ENCODE peak calls at places on chromosomes 3 and 15, in six cellular contexts. H, Y, P, B, Q and M are unnamed samples. For H3K4me1, the result is how much of the 10 kb centered on the place peaks cover.

GRCh38 chr3:124997303-124998246 is 58.2 kb downstream of the HEG1 start:
- DNase-seq in P (no peak), Y (no peak), B (no peak), H (no peak), Q (no peak), M (no peak)

GRCh38 chr3:170414202-170414663 is 4.4 kb upstream of the CLDN11 start:
- DNase-seq in P (no peak), H (no peak), B (no peak), Y (no peak), Q (peak), M (no peak)

GRCh38 chr3:45597166-45597565 is 2.6 kb downstream of the LIMD1 start:
- DNase-seq in B (peak), Q (no peak), Y (no peak), H (no peak), P (no peak), M (no peak)

GRCh38 chr3:43214616-43215015 is 71.7 kb upstream of the SNRK start:
- DNase-seq in P (no peak), B (no peak), Y (no peak), Q (peak), H (no peak), M (no peak)

GRCh38 chr3:174859109-174859735 is at the start of gene NAALADL2:
- DNase-seq in P (no peak), H (no peak), B (no peak), Y (no peak), Q (no peak), M (no peak)

GRCh38 chr15:81271761-81272644 is 51.9 kb downstream of the STARD5 start:
- DNase-seq in H (no peak), B (no peak), P (no peak), Y (no peak), Q (no peak), M (no peak)

GRCh38 chr15:82062479-82062878 is 16.7 kb upstream of the MEX3B start:
- DNase-seq in B (no peak), P (no peak), Q (no peak), Y (no peak), H (no peak), M (no peak)

GRCh38 chr3:49779378-49780079 is 6.8 kb downstream of the IP6K1 start:
- DNase-seq in H (no peak), P (no peak), B (no peak), Q (peak), Y (peak), M (no peak)

GRCh38 chr3:140420621-140421357 is 257.1 kb upstream of the TRIM42 start:
- DNase-seq in Y (no peak), B (no peak), H (no peak), P (no peak), Q (no peak), M (no peak)

GRCh38 chr3:179421500-179421899 is 29.8 kb downstream of the GNB4 start:
- DNase-seq in Q (no peak), P (no peak), Y (no peak), H (no peak), B (no peak), M (no peak)

GRCh38 chr3:42526616-42527367 is 24.3 kb downstream of the VIPR1 start:
- DNase-seq in P (no peak), B (no peak), Y (no peak), Q (no peak), H (no peak), M (no peak)

GRCh38 chr3:65368866-65369265 is 669.9 kb downstream of the MAGI1 start:
- DNase-seq in B (no peak), H (no peak), Q (no peak), P (no peak), Y (no peak), M (no peak)

GRCh38 chr3:170712798-170713197 is 126.9 kb upstream of the SLC7A14 start:
- DNase-seq in Y (no peak), P (no peak), Q (no peak), H (no peak), B (no peak), M (no peak)

GRCh38 chr15:39313467-39313866 is 267.4 kb upstream of the THBS1 start:
- DNase-seq in P (no peak), B (no peak), H (no peak), Y (no peak), Q (no peak), M (no peak)

GRCh38 chr3:40741729-40742128 is 217.0 kb downstream of the ZNF621 start:
- DNase-seq in P (no peak), B (no peak), Y (no peak), H (no peak), Q (no peak), M (no peak)

GRCh38 chr15:58458076-58458475 is 26.3 kb downstream of the LIPC start:
- DNase-seq in Q (no peak), B (peak), P (no peak), H (no peak), Y (no peak), M (no peak)

GRCh38 chr3:127038923-127039581 is 56.1 kb downstream of the PLXNA1 start:
- DNase-seq in B (no peak), Q (no peak), Y (peak), P (peak), H (no peak), M (peak)

GRCh38 chr15:27685638-27686037 is 413.5 kb downstream of the OCA2 start:
- DNase-seq in B (no peak), P (no peak), Q (no peak), H (no peak), Y (no peak), M (no peak)

GRCh38 chr3:171876651-171877272 is 33.6 kb downstream of the TMEM212 start:
- DNase-seq in B (no peak), Y (no peak), Q (no peak), P (no peak), H (no peak), M (no peak)

GRCh38 chr3:126113733-126114132 is 29.8 kb upstream of the SLC41A3 start:
- DNase-seq in Q (peak), B (no peak), H (no peak), P (no peak), Y (no peak), M (no peak)

GRCh38 chr3:72161870-72162617 is 377.1 kb upstream of the PROK2 start:
- DNase-seq in Y (no peak), P (no peak), H (no peak), B (peak), Q (no peak), M (no peak)

GRCh38 chr15:25683415-25683814 is 179.7 kb downstream of the ATP10A start:
- DNase-seq in Y (no peak), B (no peak), H (no peak), Q (peak), P (no peak), M (peak)

GRCh38 chr3:88003115-88003755 is 55.6 kb downstream of the CGGBP1 start:
- DNase-seq in P (no peak), Y (no peak), H (no peak), Q (no peak), B (no peak), M (no peak)

GRCh38 chr15:68220489-68220888 is 9.0 kb downstream of the CLN6 start:
- DNase-seq in Y (no peak), B (no peak), P (no peak), H (no peak), Q (no peak), M (no peak)

GRCh38 chr15:43441316-43441715 is 51.6 kb downstream of the TP53BP1 start:
- DNase-seq in B (no peak), P (no peak), Q (no peak), H (no peak), Y (no peak), M (no peak)

GRCh38 chr15:63978511-63979226 is 67.6 kb downstream of the DAPK2 start:
- DNase-seq in B (no peak), Q (peak), Y (no peak), H (peak), P (no peak), M (peak)
- H3K4me1 ChIP-seq in B (under half), Q (under half), Y (under half), H (under half), P (under half), M (under half)

GRCh38 chr3:129529436-129530210 is 1.2 kb downstream of the RHO start:
- DNase-seq in B (no peak), H (no peak), Y (no peak), P (peak), Q (no peak), M (no peak)
- H3K4me1 ChIP-seq in B (under half), H (under half), Y (under half), P (under half), Q (under half), M (under half)

GRCh38 chr3:192747145-192747544 is 19.8 kb upstream of the FGF12 start:
- DNase-seq in B (no peak), P (no peak), H (no peak), Q (no peak), Y (no peak), M (no peak)
- H3K4me1 ChIP-seq in B (under half), P (under half), H (under half), Q (under half), Y (under half), M (under half)

DNA sequence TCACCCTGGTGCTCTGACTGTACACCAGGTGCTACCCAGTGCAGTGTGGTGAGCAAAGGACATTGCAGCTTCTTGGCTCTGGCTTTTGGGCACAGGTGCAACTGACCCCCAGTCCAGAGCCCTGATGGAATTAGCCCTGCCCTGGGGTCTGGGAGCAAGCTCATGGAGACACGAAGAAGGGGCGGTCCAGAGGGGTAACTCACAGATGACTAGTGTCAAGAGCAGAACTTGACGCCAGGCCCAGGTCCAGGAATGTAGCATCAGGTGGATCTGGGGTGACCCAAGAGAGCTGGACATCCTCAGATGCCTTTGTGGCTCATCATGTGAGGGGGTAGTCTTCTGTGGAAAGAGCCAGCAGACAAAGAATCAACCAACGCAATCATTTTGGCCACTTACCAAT is 88.9 kb downstream of the ASB7 start:
- DNase-seq in P (no peak), B (no peak), Q (no peak), Y (peak), H (no peak), M (no peak)
- H3K4me1 ChIP-seq in P (under half), B (under half), Q (under half), Y (under half), H (under half), M (under half)

DNA sequence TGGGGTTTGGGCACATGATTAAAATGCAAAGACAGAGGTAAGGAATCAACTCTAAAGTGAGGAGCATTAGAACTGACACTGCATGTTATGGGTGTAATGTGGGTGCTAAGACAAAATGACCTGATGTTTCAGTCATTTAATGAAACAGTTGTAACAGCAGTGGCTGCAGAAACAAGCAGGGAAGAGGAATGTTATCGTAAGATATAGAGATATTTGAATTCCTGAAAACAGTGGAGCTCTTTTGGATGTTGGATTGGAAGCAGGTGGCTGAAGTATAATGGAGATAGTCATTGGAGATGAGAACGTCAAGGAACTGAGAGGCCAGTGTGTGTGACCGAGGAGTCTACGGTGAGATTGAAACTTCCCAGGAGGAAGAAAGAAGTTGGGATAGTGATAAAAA is 1065.2 kb downstream of the ZPLD1 start:
- DNase-seq in P (no peak), Q (no peak), Y (no peak), H (no peak), B (no peak), M (no peak)
- H3K4me1 ChIP-seq in P (under half), Q (under half), Y (under half), H (under half), B (under half), M (under half)

GRCh38 chr3:130743354-130743753 is 3.3 kb downstream of the PIK3R4 start:
- DNase-seq in B (no peak), Y (no peak), Q (no peak), H (no peak), P (no peak), M (no peak)

GRCh38 chr3:130746296-130747039 is at the start of gene PIK3R4:
- DNase-seq in B (peak), H (peak), P (peak), Y (peak), Q (peak), M (peak)

GRCh38 chr3:130748981-130749380 is 2.4 kb upstream of the PIK3R4 start:
- DNase-seq in B (no peak), Y (no peak), P (no peak), Q (no peak), H (no peak), M (no peak)

DNA sequence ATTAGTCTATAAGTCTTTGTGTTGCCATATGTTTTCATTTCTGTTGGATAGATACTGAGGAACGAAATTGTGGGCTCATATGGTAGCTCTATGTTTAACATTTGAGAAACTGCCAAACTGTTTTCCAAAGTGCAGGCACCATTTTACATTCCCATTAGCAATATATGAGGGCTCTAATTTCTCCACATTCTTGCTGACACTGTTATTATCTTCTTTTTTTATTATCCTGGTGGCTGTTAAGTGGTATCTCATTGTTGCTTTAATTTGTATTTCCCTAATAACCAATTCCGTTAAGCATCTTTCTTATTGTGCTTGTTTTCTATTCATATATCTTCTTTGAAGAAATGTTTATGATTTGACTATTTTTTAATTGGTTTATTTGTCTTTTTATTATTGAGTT is 1.9 kb upstream of the PIK3R4 start:
- DNase-seq in B (no peak), P (no peak), Q (no peak), H (no peak), Y (no peak), M (no peak)
- H3K4me1 ChIP-seq in B (under half), P (under half), Q (under half), H (under half), Y (under half), M (under half)

GRCh38 chr3:98754483-98754882 is 8.7 kb upstream of the ST3GAL6 start:
- DNase-seq in Q (no peak), Y (no peak), H (no peak), P (no peak), B (no peak), M (no peak)

GRCh38 chr3:98759629-98760028 is 3.5 kb upstream of the ST3GAL6 start:
- DNase-seq in Q (no peak), H (no peak), Y (no peak), P (no peak), B (no peak), M (no peak)

GRCh38 chr3:98750520-98750919 is 12.6 kb upstream of the ST3GAL6 start:
- DNase-seq in H (no peak), B (no peak), Q (no peak), P (no peak), Y (no peak), M (no peak)

GRCh38 chr3:98755601-98756000 is 7.5 kb upstream of the ST3GAL6 start:
- DNase-seq in Y (no peak), P (no peak), H (no peak), Q (no peak), B (no peak), M (no peak)
- H3K4me1 ChIP-seq in Y (under half), P (under half), H (under half), Q (under half), B (under half), M (under half)

GRCh38 chr3:104892044-104892443 is 474.7 kb upstream of the ALCAM start:
- DNase-seq in H (no peak), Q (no peak), P (no peak), B (no peak), Y (no peak), M (no peak)
- H3K4me1 ChIP-seq in H (under half), Q (under half), P (under half), B (under half), Y (under half), M (under half)

GRCh38 chr3:150928234-150928633 is 23.0 kb upstream of the MINDY4B start:
- DNase-seq in Q (no peak), P (no peak), H (no peak), B (no peak), Y (no peak), M (no peak)
- H3K4me1 ChIP-seq in Q (under half), P (under half), H (under half), B (under half), Y (under half), M (under half)

GRCh38 chr3:150609988-150610387 is 6.9 kb downstream of the SELENOT start:
- DNase-seq in Q (no peak), B (no peak), H (no peak), P (no peak), Y (no peak), M (no peak)

GRCh38 chr3:150612494-150612893 is 9.4 kb downstream of the SELENOT start:
- DNase-seq in Q (no peak), Y (no peak), B (no peak), P (no peak), H (no peak), M (no peak)

GRCh38 chr3:150613034-150613433 is 9.9 kb downstream of the SELENOT start:
- DNase-seq in H (no peak), P (no peak), Y (no peak), Q (no peak), B (no peak), M (no peak)

GRCh38 chr3:150610785-150611184 is 7.7 kb downstream of the SELENOT start:
- DNase-seq in P (no peak), B (no peak), Q (no peak), H (no peak), Y (no peak), M (no peak)

GRCh38 chr3:150611666-150612065 is 8.5 kb downstream of the SELENOT start:
- DNase-seq in H (no peak), P (no peak), Q (no peak), Y (no peak), B (no peak), M (peak)
- H3K4me1 ChIP-seq in H (under half), P (under half), Q (under half), Y (under half), B (under half), M (under half)